ENCODE peak calls at places on chromosomes 16 and 17, in four cellular contexts. P is H9, I is tibial artery, J is OCI-LY7. K is an unnamed sample.

GRCh38 chr17:39625198-39625769 is 1.5 kb upstream of the PPP1R1B start:
- DNase-seq in P (no peak), I (no peak), J (no peak), K (no peak)

GRCh38 chr17:62126292-62126691 is 61.2 kb upstream of the MED13 start:
- DNase-seq in P (no peak), I (no peak), J (no peak), K (no peak)

GRCh38 chr17:48492401-48493298 is 38.2 kb downstream of the HOXB1 start:
- DNase-seq in P (peak; percentile 69), I (peak; percentile 43), J (no peak), K (peak; percentile 72)

GRCh38 chr16:48383877-48384304 is 1.3 kb downstream of the SIAH1 start:
- DNase-seq in P (no peak), I (no peak), J (peak; percentile 27), K (no peak)

GRCh38 chr17:54900457-54901229 is at the start of gene TOM1L1:
- DNase-seq in P (peak; percentile 94), I (peak; percentile 47), J (no peak), K (peak; percentile 80)

GRCh38 chr16:84041881-84042280 is 714 bp downstream of the SLC38A8 start:
- DNase-seq in P (no peak), I (no peak), J (no peak), K (no peak)

GRCh38 chr17:59786536-59787319 is 79.3 kb downstream of the VMP1 start:
- DNase-seq in P (peak; percentile 62), I (peak; percentile 72), J (peak; percentile 68), K (no peak)

GRCh38 chr16:1635070-1635469 is 22.9 kb downstream of the CRAMP1 start:
- DNase-seq in P (no peak), I (no peak), J (no peak), K (no peak)

GRCh38 chr17:8956521-8956920 is 9.0 kb downstream of the PIK3R5 start:
- DNase-seq in P (no peak), I (no peak), J (no peak), K (no peak)

GRCh38 chr17:57954421-57955182 is 610 bp downstream of the CUEDC1 start:
- DNase-seq in P (peak; percentile 86), I (peak; percentile 82), J (no peak), K (peak; percentile 71)

GRCh38 chr17:17900615-17901520 is 64.1 kb upstream of the SREBF1 start:
- DNase-seq in P (no peak), I (peak; percentile 93), J (no peak), K (no peak)

GRCh38 chr16:14111713-14112538 is 40.8 kb downstream of the MRTFB start:
- DNase-seq in P (no peak), I (peak; percentile 38), J (no peak), K (no peak)

GRCh38 chr17:83162035-83162745 is 82.8 kb downstream of the METRNL start:
- DNase-seq in P (no peak), I (no peak), J (no peak), K (no peak)

GRCh38 chr16:77955127-77955526 is 67.2 kb upstream of the CLEC3A start:
- DNase-seq in P (no peak), I (no peak), J (no peak), K (no peak)

GRCh38 chr16:77949445-77949844 is 72.9 kb upstream of the CLEC3A start:
- DNase-seq in P (no peak), I (no peak), J (no peak), K (no peak)

GRCh38 chr16:77946834-77947233 is 75.5 kb upstream of the CLEC3A start:
- DNase-seq in P (no peak), I (no peak), J (no peak), K (no peak)

GRCh38 chr16:77956231-77956630 is 66.1 kb upstream of the CLEC3A start:
- DNase-seq in P (no peak), I (no peak), J (no peak), K (no peak)

DNA sequence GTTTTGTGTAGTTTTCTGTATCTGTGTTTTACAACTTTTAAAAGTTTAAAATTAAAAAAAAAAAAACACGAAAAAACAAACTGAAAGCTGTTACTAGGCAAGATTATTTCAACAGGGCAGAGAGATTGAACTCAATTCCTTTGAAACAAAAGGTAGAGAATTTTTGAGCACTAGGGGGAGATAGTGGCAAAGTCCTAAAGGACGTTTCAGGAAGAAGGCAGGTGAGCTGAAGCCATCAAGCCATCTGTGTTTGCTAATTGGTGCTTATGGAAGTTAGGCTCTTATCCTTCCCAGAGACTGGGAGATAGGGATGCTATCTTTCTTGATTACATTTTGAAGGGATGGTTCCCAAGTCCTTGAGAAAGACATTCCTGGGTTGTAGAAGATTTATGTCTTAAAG is 70.6 kb upstream of the CLEC3A start:
- DNase-seq in P (no peak), I (no peak), J (peak; percentile 33), K (no peak)
- TF ChIP-seq CTCF in P (peak; percentile 80), I (no peak), J (peak; percentile 71), K (peak; percentile 25)

DNA sequence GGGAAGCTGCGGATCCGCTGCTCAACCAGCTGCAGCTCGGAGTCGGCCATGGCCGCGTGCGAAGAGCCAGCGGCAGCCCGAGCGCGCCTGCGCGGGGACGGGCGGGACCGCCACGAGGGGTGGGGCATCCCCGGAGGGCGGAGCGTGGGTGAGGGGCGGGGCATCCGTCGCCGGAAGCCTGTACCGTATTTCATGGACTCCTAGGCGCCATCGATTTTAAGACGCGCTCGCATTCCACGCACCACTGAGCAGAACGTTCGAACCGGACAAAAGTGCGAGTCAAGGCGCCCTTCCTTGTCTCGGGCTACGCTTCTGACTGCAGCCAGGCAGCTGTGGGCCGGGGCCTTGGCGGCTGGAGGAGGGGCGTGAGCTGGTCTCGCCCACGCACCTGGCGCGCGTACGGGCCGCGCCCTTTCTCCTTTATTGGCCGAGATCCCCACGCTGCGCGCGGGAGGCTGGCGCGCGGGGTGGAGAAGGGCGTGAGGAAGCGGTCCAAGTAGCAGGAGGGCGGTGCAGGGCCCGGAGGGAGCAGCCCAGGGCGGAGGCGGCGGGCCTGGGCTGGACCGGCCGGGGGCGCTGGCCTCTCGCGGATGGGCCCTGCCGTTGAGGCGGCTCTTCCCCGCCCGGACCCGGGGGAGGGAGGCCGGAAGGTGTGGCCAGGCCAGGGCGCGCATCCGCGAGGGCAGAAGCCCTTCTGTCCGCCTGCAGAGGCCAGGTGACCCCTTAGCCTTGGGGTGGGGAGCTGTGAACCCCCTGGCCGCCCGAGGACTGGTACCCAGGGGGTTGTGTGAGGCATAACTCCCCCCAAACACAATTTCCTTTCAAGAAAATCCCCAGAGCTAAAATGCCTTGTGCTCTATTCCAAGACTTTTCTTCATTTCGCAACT is at the start of gene APRT:
- DNase-seq in P (peak; percentile 91), I (peak; percentile 90), J (peak; percentile 93), K (peak; percentile 99)
- TF ChIP-seq CTCF in P (peak; percentile 55), I (peak; percentile 20), J (no peak), K (no peak)

DNA sequence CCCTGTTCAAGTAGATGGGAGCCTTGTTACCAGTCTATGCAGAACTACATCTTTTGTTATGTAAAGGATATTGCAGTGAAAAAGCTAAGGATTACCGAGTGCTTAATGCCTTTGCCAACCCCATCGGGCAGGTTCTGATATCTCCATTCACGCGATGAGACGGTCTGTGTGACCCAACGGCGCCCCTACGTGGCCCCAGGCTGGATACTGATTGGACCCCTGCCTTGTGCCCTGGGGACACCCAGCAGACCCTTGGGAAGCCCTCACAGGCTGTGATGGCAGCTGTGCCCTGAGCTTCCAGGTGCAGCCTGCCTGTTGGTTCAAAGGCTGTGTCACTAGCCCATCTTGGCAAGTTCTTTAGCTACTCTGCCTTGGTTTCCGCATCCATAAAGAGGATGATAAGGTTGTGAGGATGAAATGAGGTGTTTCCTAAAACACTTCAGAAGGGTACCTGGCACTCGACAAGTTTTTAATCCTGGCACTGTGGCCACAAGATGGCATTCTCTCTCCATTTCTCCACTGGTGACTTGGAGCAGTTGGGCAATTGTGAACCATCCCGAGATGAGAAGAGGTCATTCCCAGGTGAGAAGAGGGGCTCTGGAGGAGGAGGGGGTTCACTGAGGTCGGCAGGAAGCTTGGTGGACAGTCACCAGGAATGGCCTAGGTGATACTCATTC is 33.6 kb downstream of the HAPSTR1 start:
- DNase-seq in P (peak; percentile 66), I (no peak), J (no peak), K (no peak)
- TF ChIP-seq CTCF in P (peak; percentile 41), I (no peak), J (peak; percentile 60), K (no peak)

GRCh38 chr16:5633845-5634440 is 536.3 kb upstream of the EEF2KMT start:
- DNase-seq in P (no peak), I (no peak), J (peak; percentile 55), K (no peak)
- TF ChIP-seq CTCF in P (peak; percentile 78), I (no peak), J (peak; percentile 79), K (peak; percentile 62)

GRCh38 chr16:19523559-19524355 is at the start of gene CCP110:
- DNase-seq in P (peak; percentile 96), I (peak; percentile 98), J (peak; percentile 96), K (peak; percentile 96)

GRCh38 chr16:19520861-19521331 is 1.0 kb downstream of the GDE1 start:
- DNase-seq in P (no peak), I (no peak), J (peak; percentile 10), K (no peak)

GRCh38 chr16:19522369-19523159 is 666 bp upstream of the GDE1 start:
- DNase-seq in P (no peak), I (no peak), J (peak; percentile 38), K (no peak)

GRCh38 chr16:19523184-19523558 is 571 bp upstream of the CCP110 start:
- DNase-seq in P (no peak), I (no peak), J (no peak), K (no peak)

DNA sequence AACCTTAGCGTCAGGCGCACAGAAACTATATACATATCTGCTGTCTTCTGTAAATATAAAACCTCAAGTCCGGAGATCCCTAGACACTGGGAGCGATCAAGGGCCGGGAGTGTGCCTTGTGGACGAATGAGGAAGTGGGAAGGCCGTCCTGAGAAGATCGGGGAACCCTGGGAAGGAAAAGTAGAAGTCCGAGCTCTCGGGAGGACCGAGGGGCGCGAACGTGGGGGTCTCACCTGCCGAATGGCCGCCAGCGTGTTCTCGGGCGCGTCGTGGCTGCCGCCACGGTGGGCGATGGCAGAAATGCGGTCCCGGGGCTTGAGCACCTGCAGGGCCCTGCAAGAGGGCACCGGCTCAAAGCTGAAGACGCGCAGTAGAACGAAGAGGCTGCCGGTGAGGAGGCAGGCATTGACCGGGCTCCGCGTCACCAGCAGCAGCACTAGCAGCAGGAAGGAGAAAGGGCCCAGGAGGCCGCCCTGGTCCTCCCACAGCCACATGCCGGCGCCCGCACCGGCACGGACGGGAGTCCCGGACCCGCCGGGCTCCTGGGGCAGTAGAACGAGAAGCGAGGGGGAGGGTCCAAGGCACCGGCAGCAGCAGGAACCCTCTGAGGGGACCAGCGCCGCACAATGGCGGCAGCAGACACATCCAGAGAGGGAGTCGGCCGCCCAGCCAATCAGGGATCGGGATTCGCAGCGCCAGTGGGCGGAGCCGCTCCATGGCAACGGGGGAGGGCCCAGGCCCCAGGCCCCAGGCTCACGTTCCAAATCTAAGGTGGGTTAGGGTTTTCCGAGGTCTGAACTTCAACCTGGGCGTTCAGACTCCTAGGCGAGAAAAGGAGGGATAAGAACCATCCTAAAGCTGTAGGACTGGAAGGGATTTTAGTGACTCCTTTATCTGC is at the start of gene GDE1:
- DNase-seq in P (peak; percentile 97), I (peak; percentile 97), J (peak; percentile 94), K (peak; percentile 97)
- TF ChIP-seq CTCF in P (peak; percentile 34), I (peak; percentile 9), J (peak; percentile 62), K (no peak)

GRCh38 chr16:67199808-67200198 is 872 bp downstream of the ELMO3 start:
- DNase-seq in P (peak; percentile 78), I (no peak), J (no peak), K (peak; percentile 50)
- TF ChIP-seq CTCF in P (peak; percentile 57), I (no peak), J (no peak), K (peak; percentile 18)

GRCh38 chr17:46194393-46195216 is 1.4 kb upstream of the KANSL1 start:
- DNase-seq in P (no peak), I (no peak), J (peak; percentile 73), K (no peak)
- TF ChIP-seq CTCF in P (peak; percentile 80), I (peak; percentile 25), J (peak; percentile 98), K (peak; percentile 12)